ENCODE peak calls at places on chromosomes 6 and 20, in six cellular contexts. H is hepatocyte, Z is GM23248, W is tibial artery, J is fibroblast of mammary gland, U is BJ. T is an unnamed sample.
A peak's percentile ranks its signal among the peaks of the same experiment; 100 is the strongest.

GRCh38 chr6:136077834-136078576 is 172.1 kb downstream of the MTFR2 start:
- DNase-seq in H (no peak), Z (peak; percentile 99), W (no peak), J (peak; percentile 100), U (peak; percentile 79), T (no peak)

GRCh38 chr6:125415921-125416320 is 114.2 kb upstream of the HDDC2 start:
- DNase-seq in H (no peak), Z (peak; percentile 10), W (no peak), J (peak; percentile 21), U (no peak), T (no peak)

GRCh38 chr6:36544228-36544627 is 3.1 kb downstream of the STK38 start:
- DNase-seq in H (no peak), Z (peak; percentile 78), W (no peak), J (peak; percentile 77), U (peak; percentile 39), T (no peak)

GRCh38 chr20:49599746-49600113 is 31.8 kb upstream of the PTGIS start:
- DNase-seq in H (no peak), Z (no peak), W (no peak), J (no peak), U (no peak), T (no peak)

GRCh38 chr20:61543931-61544745 is 292.1 kb downstream of the CDH4 start:
- DNase-seq in H (no peak), Z (no peak), W (no peak), J (no peak), U (no peak), T (no peak)

GRCh38 chr6:3500262-3501001 is 43.6 kb upstream of the SLC22A23 start:
- DNase-seq in H (peak; percentile 30), Z (peak; percentile 84), W (no peak), J (peak; percentile 95), U (peak; percentile 75), T (no peak)

GRCh38 chr6:50936277-50936681 is 117.6 kb downstream of the TFAP2B start:
- DNase-seq in H (no peak), Z (no peak), W (no peak), J (peak; percentile 6), U (no peak), T (no peak)

GRCh38 chr6:26576929-26577719 is 19.6 kb upstream of the ABT1 start:
- DNase-seq in H (peak; percentile 69), Z (peak; percentile 78), W (no peak), J (peak; percentile 91), U (no peak), T (peak; percentile 40)

GRCh38 chr20:34311118-34312023 is 8.2 kb upstream of the AHCY start:
- DNase-seq in H (peak; percentile 86), Z (peak; percentile 58), W (no peak), J (peak; percentile 31), U (no peak), T (no peak)

GRCh38 chr6:138590796-138591709 is 91.8 kb upstream of the NHSL1 start:
- DNase-seq in H (peak; percentile 83), Z (peak; percentile 80), W (no peak), J (peak; percentile 85), U (no peak), T (peak; percentile 46)

GRCh38 chr6:158460602-158461092 is 99.2 kb upstream of the TMEM181 start:
- DNase-seq in H (no peak), Z (peak; percentile 80), W (no peak), J (peak; percentile 74), U (peak; percentile 71), T (no peak)

GRCh38 chr6:41707565-41708200 is 27.7 kb downstream of the TFEB start:
- DNase-seq in H (no peak), Z (no peak), W (no peak), J (no peak), U (no peak), T (no peak)

GRCh38 chr6:41789937-41790502 is 2.5 kb downstream of the TOMM6 start:
- DNase-seq in H (no peak), Z (no peak), W (no peak), J (no peak), U (no peak), T (no peak)

GRCh38 chr6:8085053-8085511 is 17.3 kb downstream of the EEF1E1 start:
- DNase-seq in H (peak; percentile 54), Z (peak; percentile 92), W (peak; percentile 72), J (peak; percentile 96), U (peak; percentile 71), T (no peak)

GRCh38 chr20:50762045-50762422 is 30.7 kb downstream of the PARD6B start:
- DNase-seq in H (peak; percentile 35), Z (peak; percentile 51), W (no peak), J (peak; percentile 35), U (no peak), T (no peak)

GRCh38 chr20:58359441-58359840 is 29.6 kb upstream of the VAPB start:
- DNase-seq in H (no peak), Z (no peak), W (no peak), J (no peak), U (no peak), T (no peak)

GRCh38 chr6:125153541-125154183 is at the start of gene TPD52L1:
- DNase-seq in H (peak; percentile 93), Z (peak; percentile 76), W (peak; percentile 92), J (peak; percentile 54), U (no peak), T (peak; percentile 85)

GRCh38 chr6:26553264-26553738 is 15.1 kb downstream of the HMGN4 start:
- DNase-seq in H (peak; percentile 86), Z (peak; percentile 66), W (peak; percentile 83), J (peak; percentile 75), U (no peak), T (peak; percentile 79)

GRCh38 chr6:130783416-130784107 is 43.6 kb upstream of the SMLR1 start:
- DNase-seq in H (no peak), Z (no peak), W (no peak), J (peak; percentile 12), U (no peak), T (no peak)

GRCh38 chr6:106005954-106006353 is 80.2 kb upstream of the PRDM1 start:
- DNase-seq in H (no peak), Z (no peak), W (no peak), J (no peak), U (peak; percentile 19), T (no peak)

GRCh38 chr6:4354181-4354580 is 218.8 kb upstream of the ECI2 start:
- DNase-seq in H (no peak), Z (no peak), W (no peak), J (no peak), U (no peak), T (no peak)

GRCh38 chr20:36988494-36988966 is 37.0 kb upstream of the SAMHD1 start:
- DNase-seq in H (no peak), Z (peak; percentile 28), W (no peak), J (peak; percentile 29), U (no peak), T (no peak)

GRCh38 chr20:46212252-46212651 is 94.1 kb downstream of the CD40 start:
- DNase-seq in H (no peak), Z (no peak), W (no peak), J (no peak), U (no peak), T (no peak)

GRCh38 chr6:23181301-23182110 is 612.1 kb downstream of the HDGFL1 start:
- DNase-seq in H (no peak), Z (no peak), W (no peak), J (no peak), U (no peak), T (no peak)

GRCh38 chr6:82890240-82890639 is 175.4 kb downstream of the UBE3D start:
- DNase-seq in H (no peak), Z (no peak), W (no peak), J (no peak), U (no peak), T (no peak)

GRCh38 chr6:75135447-75135846 is 70.4 kb downstream of the COL12A1 start:
- DNase-seq in H (no peak), Z (peak; percentile 54), W (no peak), J (peak; percentile 83), U (peak; percentile 60), T (no peak)

GRCh38 chr6:52253494-52253893 is 9.2 kb upstream of the IL17F start:
- DNase-seq in H (no peak), Z (peak; percentile 64), W (no peak), J (peak; percentile 30), U (no peak), T (no peak)

GRCh38 chr6:42050897-42051653 is 751 bp downstream of the TAF8 start:
- DNase-seq in H (no peak), Z (peak; percentile 42), W (no peak), J (no peak), U (no peak), T (no peak)

DNA sequence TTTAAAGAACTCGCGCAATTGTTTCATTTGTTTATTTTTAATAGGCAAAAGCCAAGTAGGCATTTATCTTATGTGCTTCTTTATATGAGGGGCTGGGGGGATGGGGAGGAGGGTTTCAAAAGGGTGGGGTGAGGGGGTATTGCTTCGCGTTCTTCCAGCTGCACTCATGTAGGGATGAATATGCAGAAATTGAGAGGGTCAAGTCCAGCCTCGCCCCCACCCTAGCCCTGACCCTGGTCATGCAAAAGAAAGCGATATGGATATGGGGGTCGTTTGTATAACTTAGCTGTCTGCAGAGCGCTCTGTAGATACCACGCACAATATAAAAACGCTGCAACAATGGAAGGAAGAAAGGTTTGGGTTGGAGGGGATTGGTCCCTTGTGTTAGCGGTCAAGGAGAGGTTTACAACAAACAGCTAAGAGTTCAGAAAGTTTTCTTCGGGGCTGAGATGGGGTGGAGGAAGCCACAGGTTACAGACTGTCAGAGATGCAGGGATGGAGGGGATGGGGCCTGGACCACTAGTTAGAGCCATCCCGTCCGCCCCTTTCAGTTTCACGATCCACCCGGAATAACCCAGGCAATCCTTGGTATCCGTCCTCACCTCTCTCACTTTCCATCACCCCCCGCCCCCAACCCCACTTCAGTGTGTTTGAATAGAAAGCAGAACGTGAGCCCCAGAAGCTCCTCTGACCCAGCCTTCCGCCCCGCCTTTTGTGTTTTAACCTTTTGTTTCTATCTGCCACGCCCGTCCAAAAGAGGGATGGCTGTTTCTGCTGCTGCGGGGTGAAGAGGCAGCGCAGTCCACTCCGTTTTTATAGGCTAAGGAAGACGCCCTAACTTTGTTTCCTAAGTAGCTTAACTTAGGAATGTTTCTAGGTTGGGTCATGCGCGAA is 73.5 kb downstream of the SOX4 start:
- DNase-seq in H (peak; percentile 15), Z (no peak), W (no peak), J (no peak), U (no peak), T (no peak)
- H3K4me3 ChIP-seq in H (peak overlapping the region; percentile 66), Z (peak overlapping the region; percentile 40), W (peak overlapping the region; percentile 60), J (no peak overlapping the region), U (peak overlapping the region; percentile 31), T (peak overlapping the region; percentile 57)

GRCh38 chr6:133432021-133432989 is 191.1 kb downstream of the EYA4 start:
- DNase-seq in H (no peak), Z (no peak), W (no peak), J (peak; percentile 12), U (no peak), T (no peak)
- H3K4me3 ChIP-seq in H (no peak overlapping the region), Z (no peak overlapping the region), W (no peak overlapping the region), J (no peak overlapping the region), U (no peak overlapping the region), T (no peak overlapping the region)

GRCh38 chr6:12189150-12189549 is 101.0 kb upstream of the EDN1 start:
- DNase-seq in H (no peak), Z (no peak), W (no peak), J (no peak), U (no peak), T (no peak)
- H3K4me3 ChIP-seq in H (no peak overlapping the region), Z (no peak overlapping the region), W (no peak overlapping the region), J (no peak overlapping the region), U (no peak overlapping the region), T (no peak overlapping the region)

DNA sequence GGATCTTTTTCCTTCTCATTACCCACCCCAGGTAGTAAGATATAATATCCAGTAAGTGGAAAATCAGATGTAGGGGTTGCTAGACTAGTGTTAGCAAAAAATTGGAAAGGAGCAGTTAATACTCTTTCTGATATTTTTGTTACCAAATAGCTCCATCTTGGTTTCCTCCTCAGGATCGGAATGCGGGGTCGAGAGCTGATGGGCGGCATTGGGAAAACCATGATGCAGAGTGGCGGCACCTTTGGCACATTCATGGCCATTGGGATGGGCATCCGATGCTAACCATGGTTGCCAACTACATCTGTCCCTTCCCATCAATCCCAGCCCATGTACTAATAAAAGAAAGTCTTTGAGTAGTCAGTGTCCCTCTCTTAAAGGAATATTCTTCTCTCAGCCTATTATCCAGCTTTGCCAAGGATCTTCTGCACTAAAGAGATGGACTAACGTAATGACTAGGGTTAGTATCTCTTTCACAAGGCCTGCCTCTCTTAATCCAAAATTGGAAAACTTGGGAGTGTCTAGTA is 1.5 kb downstream of the ROMO1 start:
- DNase-seq in H (no peak), Z (peak; percentile 45), W (no peak), J (no peak), U (no peak), T (no peak)
- H3K4me3 ChIP-seq in H (peak overlapping the region; percentile 77), Z (peak overlapping the region; percentile 94), W (no peak overlapping the region), J (no peak overlapping the region), U (no peak overlapping the region), T (peak overlapping the region; percentile 86)